ENCODE peak calls at places on chromosome 7, in ten cellular contexts. I is HCT116, B is astrocyte, K is GM23248, S is GM12878, O is H9, J is kidney, A is endodermal cell, D is mammary epithelial cell, Z is K562. Y is an unnamed sample.

GRCh38 chr7:142120474-142121000 is 9.0 kb downstream of the MGAM2 start:
- DNase-seq in K (no peak), B (no peak), I (no peak), S (no peak), Z (no peak), O (no peak), A (no peak), D (no peak), J (no peak), Y (no peak)

GRCh38 chr7:102431617-102432298 is 1.6 kb upstream of the ORAI2 start:
- DNase-seq in I (no peak), K (no peak), D (peak), A (peak), O (peak), S (no peak), Z (no peak), B (no peak), J (no peak), Y (peak)

GRCh38 chr7:65554-65953 is 126.8 kb upstream of the FAM20C start:
- DNase-seq in A (no peak), K (peak), O (no peak), J (no peak), B (peak), Z (no peak), D (no peak), I (no peak), S (no peak), Y (no peak)

GRCh38 chr7:8785081-8785480 is 351.7 kb downstream of the NXPH1 start:
- DNase-seq in D (no peak), O (no peak), S (no peak), J (no peak), K (no peak), Z (no peak), I (no peak), B (no peak), A (no peak), Y (no peak)

GRCh38 chr7:70812511-70812910 is 319.4 kb upstream of the GALNT17 start:
- DNase-seq in Z (no peak), A (no peak), D (no peak), B (no peak), J (no peak), I (no peak), K (no peak), S (no peak), O (no peak), Y (no peak)

GRCh38 chr7:134690614-134691504 is 44.2 kb downstream of the BPGM start:
- DNase-seq in D (peak), S (no peak), K (peak), A (no peak), O (no peak), B (peak), Z (no peak), J (no peak), I (no peak), Y (no peak)

GRCh38 chr7:154879629-154880028 is 123.3 kb downstream of the PAXIP1 start:
- DNase-seq in K (no peak), Z (no peak), B (no peak), D (no peak), I (no peak), A (no peak), O (no peak), S (no peak), J (no peak), Y (no peak)

GRCh38 chr7:40008218-40008815 is 58.3 kb downstream of the CDK13 start:
- DNase-seq in O (no peak), D (peak), Z (no peak), J (no peak), I (no peak), S (no peak), A (no peak), B (peak), K (peak), Y (no peak)

GRCh38 chr7:27088002-27088931 is 7.5 kb downstream of the HOXA1 start:
- DNase-seq in I (no peak), O (peak), J (no peak), B (no peak), A (peak), Z (no peak), K (peak), D (no peak), S (no peak), Y (no peak)

GRCh38 chr7:80681272-80681885 is 42.9 kb downstream of the CD36 start:
- DNase-seq in B (no peak), A (no peak), S (no peak), J (no peak), I (peak), O (no peak), K (peak), Z (no peak), D (peak), Y (no peak)

GRCh38 chr7:69764071-69764470 is 165.8 kb downstream of the AUTS2 start:
- DNase-seq in B (no peak), S (no peak), D (no peak), J (no peak), I (no peak), O (no peak), Z (no peak), A (no peak), K (no peak), Y (no peak)

GRCh38 chr7:18313970-18314369 is 181.6 kb upstream of the HDAC9 start:
- DNase-seq in D (no peak), Z (no peak), I (no peak), S (no peak), O (no peak), B (no peak), K (peak), J (no peak), A (no peak), Y (no peak)

GRCh38 chr7:111090834-111091233 is at the start of gene LRRN3:
- DNase-seq in I (no peak), B (peak), K (peak), O (peak), Z (no peak), S (no peak), J (no peak), A (peak), D (no peak), Y (no peak)

GRCh38 chr7:57819491-57819981 is 369.6 kb downstream of the ZNF716 start:
- DNase-seq in I (no peak), K (no peak), D (no peak), O (no peak), S (no peak), B (no peak), Z (no peak), A (no peak), J (no peak), Y (no peak)

GRCh38 chr7:154931906-154932305 is 71.0 kb downstream of the PAXIP1 start:
- DNase-seq in A (no peak), D (no peak), J (no peak), Z (no peak), I (no peak), S (no peak), B (peak), K (peak), O (no peak), Y (no peak)

GRCh38 chr7:31883761-31884164 is 186.4 kb downstream of the PDE1C start:
- DNase-seq in B (peak), O (no peak), I (no peak), K (peak), Z (no peak), S (no peak), A (no peak), D (peak), J (peak), Y (no peak)

GRCh38 chr7:157046681-157047080 is 36.2 kb upstream of the MNX1 start:
- DNase-seq in D (peak), I (no peak), Z (peak), S (no peak), O (no peak), A (no peak), J (no peak), K (peak), B (peak), Y (no peak)

GRCh38 chr7:8751557-8752231 is 318.3 kb downstream of the NXPH1 start:
- DNase-seq in Z (peak), J (no peak), I (no peak), K (no peak), S (no peak), B (no peak), D (no peak), A (no peak), O (no peak), Y (no peak)

GRCh38 chr7:44541028-44541869 is at the start of gene NPC1L1:
- DNase-seq in J (peak), I (no peak), D (no peak), O (peak), Z (peak), S (no peak), A (peak), B (no peak), K (no peak), Y (no peak)

GRCh38 chr7:155965010-155965409 is 152.7 kb upstream of the SHH start:
- DNase-seq in A (peak), B (peak), I (peak), Z (no peak), J (no peak), K (no peak), D (peak), S (no peak), O (peak), Y (no peak)

GRCh38 chr7:158527038-158527437 is 60.6 kb downstream of the PTPRN2 start:
- DNase-seq in O (no peak), I (no peak), K (no peak), J (peak), B (no peak), A (no peak), D (no peak), Z (no peak), S (no peak), Y (no peak)

GRCh38 chr7:154915600-154915999 is 87.3 kb downstream of the PAXIP1 start:
- DNase-seq in J (peak), Z (no peak), O (no peak), S (no peak), I (no peak), D (no peak), K (no peak), A (no peak), B (no peak), Y (no peak)

GRCh38 chr7:69845721-69846495 is 247.6 kb downstream of the AUTS2 start:
- DNase-seq in O (no peak), A (no peak), S (no peak), J (no peak), K (no peak), I (no peak), Z (no peak), B (peak), D (no peak), Y (no peak)

GRCh38 chr7:17849504-17849903 is 90.8 kb downstream of the SNX13 start:
- DNase-seq in K (peak), Z (no peak), S (no peak), A (no peak), B (peak), O (no peak), J (no peak), D (peak), I (no peak), Y (no peak)

GRCh38 chr7:27251136-27251512 is 8.5 kb downstream of the EVX1 start:
- DNase-seq in O (no peak), I (no peak), B (no peak), S (no peak), A (no peak), Z (no peak), K (no peak), D (no peak), J (no peak), Y (no peak)

GRCh38 chr7:49001610-49002033 is 77.3 kb downstream of the CDC14C start:
- DNase-seq in D (peak), I (no peak), Z (peak), A (peak), K (peak), B (no peak), J (no peak), S (peak), O (peak), Y (peak)

GRCh38 chr7:18900801-18901200 is 216.6 kb downstream of the TWIST1 start:
- DNase-seq in A (no peak), I (no peak), O (no peak), K (peak), D (no peak), Z (no peak), J (no peak), S (no peak), B (peak), Y (no peak)

GRCh38 chr7:128178611-128179010 is 62.5 kb upstream of the LEP start:
- DNase-seq in B (no peak), J (no peak), I (no peak), K (no peak), Z (no peak), A (peak), D (no peak), S (no peak), O (peak), Y (no peak)

GRCh38 chr7:45921699-45922519 is 837 bp upstream of the IGFBP3 start:
- DNase-seq in K (peak), S (no peak), D (peak), B (peak), O (peak), Z (peak), J (peak), A (peak), I (peak), Y (no peak)

GRCh38 chr7:73850781-73851207 is 8.5 kb upstream of the METTL27 start:
- DNase-seq in S (no peak), Z (peak), A (no peak), K (peak), O (no peak), B (peak), D (peak), J (peak), I (peak), Y (no peak)

GRCh38 chr7:135709508-135709907 is 18.5 kb downstream of the SLC13A4 start:
- DNase-seq in D (no peak), S (no peak), I (no peak), B (no peak), O (no peak), Z (no peak), K (no peak), A (no peak), J (no peak), Y (no peak)

GRCh38 chr7:22356855-22357310 is at the start of gene RAPGEF5:
- DNase-seq in Z (no peak), S (no peak), A (peak), D (peak), J (peak), O (peak), I (peak), B (no peak), K (peak), Y (peak)
- H3K9ac ChIP-seq in Z (no peak), S (peak), A (no peak), D (peak), J (peak), O (peak), I (peak), B (no peak), K (no peak), Y (peak)

DNA sequence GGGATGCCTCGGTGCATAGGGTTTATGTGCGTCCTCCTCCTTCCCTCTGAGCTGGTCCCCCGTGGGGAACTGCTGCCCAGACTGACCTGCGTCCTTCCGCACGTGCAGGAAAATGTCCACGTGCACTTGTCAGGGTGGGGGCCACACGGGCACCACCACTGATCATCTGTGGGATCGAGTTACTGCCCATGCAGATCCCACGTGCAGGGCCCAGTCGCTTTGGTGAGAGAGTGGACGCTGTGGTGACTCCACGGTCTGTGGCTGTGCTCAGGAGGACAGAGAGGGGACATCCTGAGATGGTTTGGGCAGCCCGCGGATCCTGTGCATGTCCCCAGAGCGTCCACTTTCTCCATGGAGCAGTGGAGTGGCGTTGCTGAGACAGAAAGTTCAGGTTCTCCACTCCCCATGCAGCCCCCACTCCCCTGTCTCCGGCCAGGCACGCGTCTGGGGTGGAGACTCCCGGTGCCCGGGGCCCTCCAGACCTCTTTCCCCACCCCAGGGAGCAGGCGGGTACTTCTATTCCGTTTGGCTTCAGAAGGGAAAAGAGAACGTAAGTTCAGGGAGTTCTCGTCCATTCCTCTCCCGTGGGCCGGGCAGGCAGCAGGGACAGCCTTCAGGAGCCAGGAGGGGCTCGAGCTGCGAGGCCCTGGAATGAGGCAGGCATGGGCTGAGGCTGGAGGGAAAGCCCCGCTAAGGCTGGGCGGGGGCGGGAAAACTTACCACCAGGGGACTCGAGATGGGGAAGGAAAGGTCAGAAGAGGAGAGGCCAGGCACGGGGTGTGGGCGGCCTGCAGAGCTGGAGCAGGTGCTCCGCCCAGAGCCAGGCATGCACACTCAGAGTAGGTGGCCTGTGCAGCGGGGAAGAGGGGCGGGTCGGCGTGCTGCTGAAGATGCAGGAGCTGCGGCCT is 59.9 kb downstream of the EGFR start:
- DNase-seq in J (no peak), D (no peak), I (no peak), K (no peak), S (no peak), Z (peak), A (peak), B (no peak), O (peak), Y (no peak)
- H3K9ac ChIP-seq in J (no peak), D (no peak), I (peak), K (no peak), S (no peak), Z (no peak), A (no peak), B (no peak), O (no peak), Y (no peak)

DNA sequence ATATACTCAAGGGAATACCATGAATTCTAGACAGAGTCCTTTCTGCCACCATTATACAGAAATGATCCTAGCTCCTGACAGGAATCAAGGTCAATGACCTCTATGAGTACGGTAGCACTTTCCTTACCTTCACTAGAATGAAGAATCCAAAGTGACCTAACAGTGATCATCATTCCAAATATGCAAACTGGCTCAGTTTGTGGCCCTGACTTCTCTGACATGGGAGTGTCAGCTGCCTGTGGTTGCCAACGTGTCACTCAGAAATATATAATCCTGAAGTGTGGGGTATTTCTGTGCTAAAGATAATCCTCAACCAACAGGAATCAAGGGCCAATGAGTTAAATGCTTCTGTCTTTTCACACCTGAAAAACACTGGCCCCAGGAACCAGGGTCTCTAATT is 45.7 kb downstream of the COPG2 start:
- DNase-seq in J (no peak), S (no peak), A (no peak), K (no peak), B (no peak), Z (no peak), D (no peak), O (no peak), I (no peak), Y (no peak)
- H3K9ac ChIP-seq in J (no peak), S (no peak), A (no peak), K (no peak), B (no peak), Z (no peak), D (no peak), O (no peak), I (no peak), Y (no peak)

GRCh38 chr7:4681218-4681851 is 760 bp upstream of the FOXK1 start:
- DNase-seq in K (no peak), O (no peak), S (no peak), J (no peak), D (no peak), I (no peak), B (no peak), Z (no peak), A (no peak), Y (no peak)
- H3K9ac ChIP-seq in K (peak), O (no peak), S (peak), J (no peak), D (no peak), I (no peak), B (peak), Z (peak), A (no peak), Y (peak)

GRCh38 chr7:50312176-50312575 is 7.7 kb downstream of the IKZF1 start:
- DNase-seq in Z (no peak), J (no peak), S (no peak), I (no peak), K (no peak), O (no peak), A (no peak), B (no peak), D (no peak), Y (no peak)
- H3K9ac ChIP-seq in Z (peak), J (no peak), S (peak), I (no peak), K (no peak), O (no peak), A (peak), B (no peak), D (no peak), Y (peak)

GRCh38 chr7:50355817-50356178 is 51.3 kb downstream of the IKZF1 start:
- DNase-seq in I (no peak), O (no peak), J (no peak), K (no peak), A (peak), S (no peak), D (no peak), Z (peak), B (no peak), Y (no peak)
- H3K9ac ChIP-seq in I (no peak), O (no peak), J (no peak), K (no peak), A (no peak), S (no peak), D (no peak), Z (peak), B (no peak), Y (no peak)

GRCh38 chr7:84125654-84126053 is 68.9 kb downstream of the SEMA3A start:
- DNase-seq in D (no peak), I (no peak), K (no peak), A (no peak), J (no peak), O (no peak), Z (no peak), S (no peak), B (no peak), Y (no peak)

GRCh38 chr7:84122582-84123360 is 71.8 kb downstream of the SEMA3A start:
- DNase-seq in D (no peak), O (no peak), B (no peak), I (no peak), J (no peak), Z (no peak), S (no peak), K (no peak), A (no peak), Y (no peak)

DNA sequence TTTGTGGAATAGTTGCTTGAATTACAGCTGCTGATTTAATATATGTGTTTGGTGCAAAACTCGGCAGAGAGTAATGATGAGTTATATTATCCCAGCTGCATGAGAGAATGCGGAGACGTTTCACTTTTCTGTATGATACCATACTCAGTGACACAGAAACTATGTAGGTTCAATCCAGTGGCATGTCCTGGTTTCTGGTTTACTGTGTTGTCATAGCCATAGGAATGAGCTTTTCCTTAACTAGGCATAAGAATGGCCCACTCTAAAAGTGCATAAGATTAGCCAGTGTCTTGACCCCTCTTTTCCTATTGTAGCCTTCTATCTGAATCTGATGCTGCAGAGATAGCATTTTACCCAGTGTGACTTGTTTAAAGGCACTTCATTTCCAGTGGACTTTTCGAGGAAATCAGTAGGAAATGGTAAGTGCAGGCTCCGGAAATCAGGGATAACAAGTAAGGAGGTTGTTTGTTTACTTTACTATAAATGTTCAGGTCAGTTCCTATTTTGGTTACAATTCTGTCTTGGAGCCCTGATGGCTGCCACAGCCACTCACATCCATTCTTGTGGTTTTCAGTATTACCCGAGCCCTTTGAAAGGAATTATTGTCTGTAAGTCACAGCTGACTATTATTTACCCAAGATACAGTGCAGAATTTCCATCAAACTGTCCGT is 70.6 kb downstream of the SEMA3A start:
- DNase-seq in Z (no peak), S (no peak), B (peak), J (no peak), I (no peak), K (peak), D (peak), O (no peak), A (no peak), Y (no peak)
- H3K9ac ChIP-seq in Z (no peak), S (no peak), B (peak), J (no peak), I (no peak), K (no peak), D (peak), O (no peak), A (no peak), Y (no peak)

DNA sequence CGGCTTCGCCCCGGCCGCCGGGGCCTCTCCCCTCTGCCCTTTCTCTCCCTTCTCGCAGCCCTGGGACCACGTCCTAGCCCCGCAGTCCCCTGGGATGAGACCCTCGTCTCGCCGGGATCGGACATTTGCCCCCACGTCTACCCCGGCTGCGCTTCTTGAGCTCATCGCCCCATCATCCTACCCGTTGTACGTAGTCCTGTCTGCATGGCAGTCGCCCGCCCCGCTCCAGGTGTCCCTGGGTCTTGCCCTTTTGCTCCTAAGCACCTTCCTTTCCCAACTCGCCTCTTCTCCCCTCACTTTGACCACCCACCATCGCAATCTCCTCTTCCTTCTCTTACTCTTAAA is 574 bp downstream of the TPST1 start:
- DNase-seq in K (peak), B (no peak), J (no peak), D (no peak), Z (no peak), O (peak), S (no peak), I (no peak), A (no peak), Y (no peak)
- H3K9ac ChIP-seq in K (peak), B (peak), J (peak), D (peak), Z (peak), O (peak), S (peak), I (peak), A (peak), Y (no peak)